ENCODE peak calls at places on chromosomes 5 and 9, in nine cellular contexts. A is endodermal cell, Q is pancreas, U is transverse colon, I is Peyer's patch, Z is mammary epithelial cell, K is A549, L is IMR-90, Y is PC-3. M is an unnamed sample.

GRCh38 chr5:151098185-151098813 is 17.5 kb upstream of the TNIP1 start:
- DNase-seq in A (no peak), Q (no peak), U (no peak), I (no peak), Z (no peak), K (no peak), L (no peak), Y (no peak), M (no peak)

GRCh38 chr5:169280286-169280685 is 20.7 kb downstream of the SLIT3 start:
- DNase-seq in A (no peak), Q (no peak), U (no peak), I (no peak), Z (no peak), K (no peak), L (no peak), Y (no peak), M (peak)

GRCh38 chr5:151340004-151340403 is 7.4 kb downstream of the SLC36A2 start:
- DNase-seq in A (no peak), Q (no peak), U (no peak), I (no peak), Z (no peak), K (no peak), L (no peak), Y (no peak), M (no peak)

GRCh38 chr9:134564431-134565170 is 77.0 kb upstream of the COL5A1 start:
- DNase-seq in A (peak), Q (no peak), U (no peak), I (no peak), Z (no peak), K (no peak), L (peak), Y (peak), M (peak)

GRCh38 chr9:83208065-83208850 is 145.3 kb upstream of the RASEF start:
- DNase-seq in A (no peak), Q (no peak), U (no peak), I (no peak), Z (no peak), K (no peak), L (no peak), Y (no peak), M (no peak)

GRCh38 chr5:131769337-131769736 is 27.5 kb downstream of the FNIP1 start:
- DNase-seq in A (no peak), Q (no peak), U (no peak), I (no peak), Z (no peak), K (no peak), L (no peak), Y (no peak), M (no peak)

GRCh38 chr5:116273458-116274242 is 188.8 kb downstream of the COMMD10 start:
- DNase-seq in A (no peak), Q (no peak), U (no peak), I (no peak), Z (no peak), K (no peak), L (peak), Y (peak), M (no peak)

GRCh38 chr9:128593039-128593438 is 40.7 kb downstream of the SPTAN1 start:
- DNase-seq in A (no peak), Q (no peak), U (no peak), I (no peak), Z (no peak), K (no peak), L (no peak), Y (no peak), M (no peak)

GRCh38 chr5:89297111-89297510 is 414.1 kb upstream of the MEF2C start:
- DNase-seq in A (no peak), Q (no peak), U (no peak), I (no peak), Z (no peak), K (no peak), L (no peak), Y (no peak), M (no peak)

GRCh38 chr9:79759460-79759859 is 187.7 kb downstream of the TLE4 start:
- DNase-seq in A (no peak), Q (no peak), U (no peak), I (no peak), Z (peak), K (no peak), L (no peak), Y (peak), M (no peak)

DNA sequence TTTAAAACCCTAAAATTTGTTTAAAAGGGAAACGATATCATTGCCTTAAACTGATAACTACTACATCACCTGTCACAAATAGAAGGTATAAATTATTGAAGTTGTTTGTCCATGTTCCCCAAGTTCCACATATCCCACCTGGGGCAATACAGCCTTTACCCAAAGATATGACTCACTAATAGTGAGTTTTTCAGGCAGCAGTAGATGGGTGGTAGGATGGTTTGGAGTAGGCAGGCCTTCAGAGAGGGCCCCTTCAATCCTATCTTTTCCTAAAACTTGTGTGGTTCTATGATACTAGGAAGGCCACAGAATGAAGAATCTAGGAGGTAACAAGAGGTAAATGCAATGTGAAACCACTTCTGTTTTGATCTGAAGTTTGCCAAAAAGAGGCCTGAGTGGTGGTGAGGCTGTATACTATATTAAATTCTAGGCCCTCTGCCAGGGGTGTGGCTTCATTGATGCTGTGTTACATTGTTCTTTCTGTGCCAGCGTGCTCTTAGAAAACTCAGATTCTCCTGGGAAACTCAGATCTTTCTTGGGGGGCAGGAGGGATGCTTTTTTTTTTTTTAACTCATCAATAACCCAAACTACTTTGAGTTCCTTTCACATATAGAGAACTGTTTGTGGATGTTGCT is 7.2 kb downstream of the CYSTM1 start:
- DNase-seq in A (no peak), Q (no peak), U (peak), I (no peak), Z (peak), K (no peak), L (no peak), Y (peak), M (peak)
- H3K27ac ChIP-seq in A (no peak), Q (peak), U (peak), I (peak), Z (no peak), K (no peak), L (no peak), Y (no peak), M (peak)

GRCh38 chr9:99905833-99906402 is 536 bp upstream of the STX17 start:
- DNase-seq in A (no peak), Q (no peak), U (peak), I (no peak), Z (peak), K (no peak), L (peak), Y (peak), M (peak)

GRCh38 chr9:99911600-99911999 is 5.1 kb downstream of the STX17 start:
- DNase-seq in A (no peak), Q (no peak), U (no peak), I (no peak), Z (no peak), K (no peak), L (no peak), Y (no peak), M (no peak)

GRCh38 chr9:99903393-99903792 is 3.1 kb upstream of the STX17 start:
- DNase-seq in A (no peak), Q (no peak), U (no peak), I (no peak), Z (no peak), K (no peak), L (no peak), Y (no peak), M (no peak)

GRCh38 chr9:99907208-99907532 is 716 bp downstream of the STX17 start:
- DNase-seq in A (no peak), Q (no peak), U (no peak), I (no peak), Z (no peak), K (no peak), L (no peak), Y (no peak), M (no peak)

GRCh38 chr9:99906403-99907207 is at the start of gene STX17:
- DNase-seq in A (peak), Q (peak), U (peak), I (peak), Z (peak), K (peak), L (peak), Y (peak), M (peak)
- TF ChIP-seq CTCF in A (no peak), Q (no peak), U (no peak), I (no peak), Z (no peak), K (peak), L (no peak), Y (no peak), M (no peak)

DNA sequence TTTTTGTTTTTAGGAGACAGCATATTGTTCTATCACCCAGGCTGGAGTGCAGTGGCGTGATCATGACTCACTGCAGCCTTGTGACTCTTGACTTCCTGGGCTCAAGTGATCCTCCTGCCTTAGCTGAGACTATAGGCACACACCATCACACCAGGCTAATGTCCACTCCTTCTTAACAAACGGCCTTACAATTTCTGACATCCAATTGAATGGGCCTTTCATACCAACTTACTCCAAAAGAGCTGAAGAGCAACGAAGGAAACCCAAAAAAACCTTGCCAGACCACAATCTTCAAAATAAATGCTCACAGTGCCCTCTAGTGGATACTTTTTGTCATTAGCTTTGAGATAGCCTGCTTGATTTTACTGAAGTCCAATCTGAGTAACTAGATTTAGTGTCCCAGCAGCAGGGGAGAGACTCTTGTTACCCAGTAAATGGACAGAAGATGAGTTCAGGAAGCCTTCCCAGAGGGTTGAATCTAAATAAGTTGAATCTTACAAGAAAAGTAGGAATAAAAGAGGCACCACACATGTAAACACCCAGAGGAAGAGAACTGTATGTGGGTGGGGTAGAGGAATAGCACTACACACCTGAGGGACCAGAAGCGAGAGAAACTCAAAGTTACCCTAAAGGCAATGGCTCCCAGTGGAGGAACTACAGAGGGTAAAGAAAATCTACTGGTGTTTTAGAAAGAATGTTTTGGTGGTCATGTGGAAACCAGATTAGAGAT is 9.3 kb downstream of the ZNF622 start:
- DNase-seq in A (peak), Q (no peak), U (peak), I (no peak), Z (peak), K (peak), L (peak), Y (peak), M (peak)
- H3K27ac ChIP-seq in A (no peak), Q (peak), U (no peak), I (no peak), Z (peak), K (no peak), L (peak), Y (peak), M (no peak)

DNA sequence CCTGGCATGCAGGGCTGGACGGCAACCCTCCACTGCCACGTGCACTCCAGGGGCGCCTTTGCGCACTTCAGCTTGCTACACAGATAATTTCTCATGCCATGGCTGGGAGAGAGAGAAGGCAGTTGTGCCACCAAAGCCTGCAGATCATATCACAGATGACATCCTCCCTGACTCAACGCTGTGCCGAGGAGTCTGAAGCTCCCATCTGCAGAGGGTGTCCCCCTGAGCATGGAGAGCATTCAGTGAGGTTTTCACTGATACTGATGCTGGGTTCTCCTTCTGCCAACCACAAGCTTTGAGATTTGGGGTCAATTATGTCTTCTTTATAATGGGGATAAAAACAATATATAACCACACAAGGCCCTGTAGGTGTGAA is 607.4 kb upstream of the ADAMTS16 start:
- DNase-seq in A (no peak), Q (no peak), U (no peak), I (no peak), Z (no peak), K (no peak), L (no peak), Y (no peak), M (no peak)
- TF ChIP-seq CTCF in A (no peak), Q (no peak), U (no peak), I (no peak), Z (no peak), K (no peak), L (no peak), Y (no peak), M (no peak)

DNA sequence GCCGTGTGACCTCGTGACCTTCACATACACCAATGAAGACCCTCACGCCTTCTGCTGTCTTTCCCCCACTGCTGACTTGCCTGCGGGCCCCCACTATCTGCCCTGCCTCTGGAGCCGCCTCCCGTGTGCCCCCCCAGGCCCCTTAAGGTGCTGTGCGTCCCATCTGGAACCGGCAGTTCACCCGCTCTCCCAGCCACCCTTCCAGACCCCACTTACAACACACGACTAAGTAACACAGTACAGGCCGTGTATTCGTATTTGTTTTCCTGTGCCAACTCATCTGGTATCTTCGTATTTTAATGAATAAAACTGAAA is 21.7 kb upstream of the TERT start:
- DNase-seq in A (no peak), Q (no peak), U (no peak), I (no peak), Z (no peak), K (no peak), L (no peak), Y (no peak), M (no peak)
- H3K27ac ChIP-seq in A (no peak), Q (peak), U (peak), I (peak), Z (no peak), K (no peak), L (no peak), Y (peak), M (no peak)